ENCODE peak calls at places on chromosomes 6 and 20, in four cellular contexts. I is IMR-90, V is kidney, E is tibial nerve. Y is an unnamed sample.

GRCh38 chr6:34232901-34233300 is 3.8 kb upstream of the HMGA1 start:
- DNase-seq in I (peak), V (peak), E (peak), Y (no peak)

GRCh38 chr6:72626126-72626525 is 4.3 kb downstream of the KCNQ5 start:
- DNase-seq in I (no peak), V (no peak), E (no peak), Y (no peak)

GRCh38 chr20:46299078-46299477 is 9.2 kb downstream of the CDH22 start:
- DNase-seq in I (no peak), V (no peak), E (no peak), Y (no peak)

GRCh38 chr20:6636209-6637159 is 131.0 kb upstream of the BMP2 start:
- DNase-seq in I (peak), V (no peak), E (no peak), Y (peak)

GRCh38 chr20:31606928-31607639 is 2.0 kb downstream of the ID1 start:
- DNase-seq in I (peak), V (peak), E (no peak), Y (peak)

GRCh38 chr6:45557454-45557853 is 179.7 kb upstream of the SUPT3H start:
- DNase-seq in I (no peak), V (no peak), E (no peak), Y (no peak)

GRCh38 chr20:50399003-50399916 is 110.9 kb upstream of the PTPN1 start:
- DNase-seq in I (peak), V (no peak), E (no peak), Y (peak)

GRCh38 chr6:33206864-33207568 is 1.3 kb upstream of the RING1 start:
- DNase-seq in I (peak), V (peak), E (no peak), Y (no peak)

GRCh38 chr6:157867981-157868380 is 44.9 kb downstream of the SNX9 start:
- DNase-seq in I (no peak), V (no peak), E (no peak), Y (no peak)

GRCh38 chr6:41022294-41022693 is 16.7 kb downstream of the UNC5CL start:
- DNase-seq in I (no peak), V (no peak), E (no peak), Y (no peak)

GRCh38 chr20:17570347-17571152 is 675 bp downstream of the DSTN start:
- DNase-seq in I (peak), V (no peak), E (peak), Y (peak)

GRCh38 chr20:17573493-17573892 is 3.6 kb downstream of the DSTN start:
- DNase-seq in I (no peak), V (no peak), E (no peak), Y (no peak)

GRCh38 chr20:17569616-17570346 is at the start of gene DSTN:
- DNase-seq in I (peak), V (peak), E (peak), Y (peak)

GRCh38 chr20:17571153-17571527 is 1.3 kb downstream of the DSTN start:
- DNase-seq in I (no peak), V (no peak), E (no peak), Y (peak)

DNA sequence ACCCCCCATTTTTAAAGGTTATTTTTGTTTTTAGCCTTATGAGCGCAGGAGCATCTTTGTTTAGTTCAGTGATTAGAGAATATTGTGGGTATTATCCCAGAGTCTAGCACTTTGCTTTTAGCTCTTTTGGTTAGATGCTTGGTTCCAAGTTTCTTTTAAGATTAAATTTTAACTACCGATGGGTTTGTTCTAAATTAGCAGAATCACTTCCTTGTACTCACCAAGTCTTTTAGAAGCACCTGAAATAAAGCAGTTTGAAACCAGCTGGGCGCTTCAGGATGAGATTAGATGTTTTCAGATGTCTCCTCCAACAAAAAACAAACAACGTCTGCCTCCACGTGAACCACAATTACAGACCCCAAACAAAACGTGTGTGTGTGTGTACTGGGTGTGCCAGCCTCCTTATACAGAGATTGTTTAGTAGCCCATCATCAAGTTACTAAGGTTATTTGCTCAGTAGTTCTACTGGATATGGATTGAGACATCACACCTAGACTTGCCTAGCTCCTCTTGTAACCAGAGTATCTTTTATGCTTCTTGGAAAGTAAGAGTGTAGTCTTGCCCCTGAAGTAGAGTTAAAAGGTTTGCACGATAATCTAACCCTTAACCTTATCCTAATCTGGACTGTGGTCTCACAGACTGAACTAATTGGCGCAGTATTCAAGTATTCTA is 2.2 kb downstream of the DSTN start:
- DNase-seq in I (no peak), V (no peak), E (no peak), Y (no peak)
- H3K4me3 ChIP-seq in I (peak), V (peak), E (no peak), Y (peak)

DNA sequence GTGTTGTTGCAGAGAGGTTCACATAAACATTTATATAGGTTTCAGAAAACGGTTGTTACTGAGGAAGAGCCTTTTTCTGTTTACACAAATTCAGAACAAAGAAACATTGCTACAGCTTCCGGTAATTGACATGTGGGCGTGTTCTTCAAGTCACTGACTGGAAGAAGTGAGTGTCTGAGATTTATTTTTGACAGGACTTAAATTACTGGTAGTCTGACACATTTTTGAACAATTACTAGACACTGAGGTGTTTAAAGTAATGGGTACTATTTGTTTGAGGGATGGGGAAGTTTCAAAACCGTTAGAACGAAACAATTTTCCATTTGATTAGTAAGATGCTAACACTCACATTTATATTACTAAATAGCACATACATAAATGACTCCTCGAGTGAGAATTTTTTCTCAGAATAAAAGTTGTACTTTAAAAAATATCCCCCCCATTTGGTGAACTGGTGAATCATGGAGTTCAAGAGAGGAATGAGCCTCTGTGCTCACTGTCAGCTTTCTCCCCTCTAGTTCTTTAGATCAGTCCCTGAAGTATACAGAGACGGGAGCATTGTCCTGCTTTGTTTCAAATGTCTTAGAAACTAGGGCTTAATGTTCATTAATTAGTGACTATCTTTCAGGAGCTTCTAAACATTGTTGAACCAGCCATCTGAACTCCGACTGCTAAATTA is 98.7 kb downstream of the TSHZ2 start:
- DNase-seq in I (no peak), V (no peak), E (no peak), Y (peak)
- TF ChIP-seq CTCF in I (no peak), V (no peak), E (no peak), Y (no peak)

DNA sequence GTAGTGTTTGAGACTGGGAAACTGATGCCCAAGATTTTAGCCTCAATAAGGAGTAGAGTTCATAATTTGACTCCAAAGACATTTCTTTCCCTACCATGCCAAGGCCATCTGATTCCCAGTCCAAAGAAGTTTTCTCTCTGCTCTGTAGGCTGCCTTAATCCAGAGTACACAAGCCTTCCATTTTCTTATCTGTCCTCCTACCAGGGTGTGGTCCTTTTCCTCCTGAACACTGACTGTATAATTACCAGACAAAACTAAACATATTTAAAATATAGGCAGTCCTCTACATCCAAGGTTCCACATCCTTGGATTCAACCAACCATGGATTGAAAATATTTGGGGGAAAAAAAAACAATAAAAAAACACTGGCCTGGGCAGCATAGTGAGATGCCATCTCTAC is 108.4 kb downstream of the SLC16A10 start:
- DNase-seq in I (no peak), V (no peak), E (no peak), Y (no peak)
- H3K4me3 ChIP-seq in I (no peak), V (no peak), E (no peak), Y (no peak)

GRCh38 chr6:124795879-124796838 is 166.1 kb upstream of the RNF217 start:
- DNase-seq in I (peak), V (no peak), E (no peak), Y (peak)
- TF ChIP-seq CTCF in I (peak), V (peak), E (peak), Y (peak)

DNA sequence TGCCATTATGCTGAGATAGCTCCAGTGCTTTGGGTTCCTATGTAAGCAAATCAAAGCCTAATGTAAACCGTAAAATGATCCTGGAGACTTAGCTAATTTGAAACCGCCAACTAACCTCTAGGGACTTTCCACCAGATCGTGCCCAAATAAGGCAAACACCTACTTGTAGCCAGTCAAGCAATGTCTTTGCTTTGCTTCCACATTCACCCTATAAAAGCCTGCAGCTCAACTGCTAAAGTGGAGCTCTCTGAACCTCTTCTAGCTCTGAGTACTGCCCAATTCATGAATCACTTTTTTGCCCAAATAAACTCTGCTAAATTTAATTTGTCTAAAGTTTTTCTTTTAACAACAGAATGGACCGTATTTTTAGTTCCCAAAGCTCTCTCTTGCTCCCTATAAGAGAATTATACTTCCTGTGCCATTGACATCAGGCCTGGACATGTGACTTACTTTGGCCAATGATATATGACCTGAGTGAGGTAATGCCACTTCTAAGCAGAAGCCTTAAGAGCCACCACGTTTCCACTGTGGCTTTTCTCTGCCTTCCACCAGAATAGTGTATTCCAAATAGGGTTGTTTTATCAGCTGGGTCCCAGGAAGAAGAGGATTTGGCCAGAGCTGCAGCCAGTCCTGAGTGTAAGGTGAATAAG is 34.8 kb upstream of the PSMF1 start:
- DNase-seq in I (peak), V (no peak), E (no peak), Y (no peak)
- H3K4me3 ChIP-seq in I (no peak), V (no peak), E (no peak), Y (no peak)

DNA sequence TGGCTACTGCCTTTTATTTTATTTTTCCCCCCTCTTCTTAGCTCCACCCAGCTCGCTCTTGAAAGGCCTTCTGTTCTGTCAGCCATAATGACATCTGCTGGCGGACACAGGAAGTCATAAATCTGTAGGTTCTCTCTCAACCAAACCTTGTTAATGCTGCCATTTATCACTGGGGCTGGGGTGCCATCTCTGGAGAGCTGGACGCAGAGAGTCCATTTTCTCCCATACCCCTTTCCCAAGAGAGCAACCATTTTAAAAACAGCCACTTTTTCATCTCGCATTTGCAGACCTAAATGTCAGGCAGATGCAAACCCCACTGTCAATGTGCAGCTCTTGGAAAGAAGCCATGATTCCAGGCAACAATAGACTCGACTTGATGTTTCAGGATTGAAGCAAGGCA is 13.0 kb upstream of the TSHZ2 start:
- DNase-seq in I (no peak), V (no peak), E (no peak), Y (no peak)
- TF ChIP-seq CTCF in I (no peak), V (no peak), E (no peak), Y (no peak)

DNA sequence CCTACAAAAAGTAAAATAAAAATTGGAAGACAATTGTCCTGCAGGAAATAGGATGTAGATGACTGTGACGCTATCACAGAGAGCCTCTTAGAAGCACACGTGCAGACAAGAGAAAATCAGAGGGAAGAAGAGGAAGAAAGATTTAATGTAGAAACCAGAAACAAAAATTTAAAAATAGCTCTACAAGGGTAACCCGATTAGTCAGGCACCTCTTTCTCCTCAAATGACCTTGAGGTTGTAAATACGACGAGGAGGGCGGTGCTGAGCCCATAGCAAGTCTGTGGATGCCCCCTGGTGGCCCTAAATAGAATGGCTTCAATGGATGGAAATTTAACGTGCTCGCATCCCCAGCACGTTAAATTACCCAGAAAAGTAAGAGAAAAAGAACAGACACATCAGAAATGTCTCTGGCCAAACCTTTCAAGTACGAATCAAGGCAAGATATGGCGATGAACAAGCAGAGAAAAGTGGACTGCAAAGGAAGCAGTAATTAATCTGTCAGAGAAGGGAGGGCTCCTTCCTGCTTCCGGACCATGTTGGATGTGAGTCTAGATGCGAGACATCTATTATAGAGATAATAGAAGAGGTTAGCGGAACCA is 4.2 kb upstream of the PRPH2 start:
- DNase-seq in I (peak), V (peak), E (peak), Y (peak)
- H3K4me3 ChIP-seq in I (peak), V (peak), E (peak), Y (peak)

Y was measured in fibroblast of villous mesenchyme.